ENCODE peak calls at places on chromosomes 13 and 19, in nine cellular contexts. D, F, A, U, X, Q, M, E and T are unnamed samples.
A peak's percentile ranks its signal among the peaks of the same experiment; 100 is the strongest.

GRCh38 chr13:40016953-40017660 is 361.6 kb downstream of the COG6 start:
- DNase-seq in M (no peak), E (no peak), F (no peak), A (no peak), Q (no peak), X (no peak), D (no peak), U (no peak), T (no peak)

GRCh38 chr13:68019901-68020300 is 789.8 kb upstream of the PCDH9 start:
- DNase-seq in U (no peak), E (no peak), Q (no peak), A (no peak), X (no peak), F (no peak), D (no peak), M (no peak), T (no peak)

GRCh38 chr13:25232937-25233515 is 54.3 kb downstream of the MTMR6 start:
- DNase-seq in M (no peak), E (peak; percentile 34), Q (no peak), X (no peak), D (peak; percentile 16), A (no peak), U (peak; percentile 32), F (peak; percentile 41), T (no peak)

GRCh38 chr13:54536112-54536511 is 1507.5 kb downstream of the OLFM4 start:
- DNase-seq in D (no peak), X (no peak), E (no peak), M (no peak), A (no peak), F (peak; percentile 0), Q (no peak), U (no peak), T (no peak)

GRCh38 chr13:32783067-32783466 is 196.8 kb downstream of the PDS5B start:
- DNase-seq in A (no peak), Q (peak; percentile 25), M (no peak), F (no peak), E (no peak), X (no peak), D (peak; percentile 36), U (peak; percentile 42), T (no peak)

GRCh38 chr19:57511484-57511883 is 11.7 kb downstream of the ZNF773 start:
- DNase-seq in E (no peak), F (no peak), X (no peak), A (no peak), M (no peak), D (no peak), U (no peak), Q (no peak), T (no peak)

GRCh38 chr13:110334841-110335490 is 27.9 kb downstream of the COL4A2 start:
- DNase-seq in Q (peak; percentile 89), M (no peak), E (no peak), A (no peak), D (no peak), U (no peak), F (no peak), X (no peak), T (no peak)

GRCh38 chr13:51927129-51927528 is 65.4 kb downstream of the CCDC70 start:
- DNase-seq in Q (no peak), D (no peak), X (no peak), M (peak; percentile 42), U (no peak), A (no peak), E (no peak), F (no peak), T (no peak)

GRCh38 chr19:18814063-18814462 is 17.7 kb upstream of the UPF1 start:
- DNase-seq in M (no peak), X (no peak), F (no peak), D (no peak), E (no peak), U (peak; percentile 66), A (no peak), Q (no peak), T (no peak)

GRCh38 chr19:47723573-47723923 is 10.3 kb downstream of the EHD2 start:
- DNase-seq in A (no peak), Q (peak; percentile 88), X (no peak), E (peak; percentile 72), D (peak; percentile 77), M (no peak), U (peak; percentile 93), F (peak; percentile 92), T (no peak)

GRCh38 chr13:39217471-39217870 is 179.2 kb downstream of the NHLRC3 start:
- DNase-seq in X (no peak), D (no peak), F (no peak), Q (no peak), E (no peak), A (no peak), U (no peak), M (no peak), T (no peak)

GRCh38 chr13:40996433-40997095 is 22.6 kb downstream of the ELF1 start:
- DNase-seq in U (no peak), D (no peak), A (no peak), Q (no peak), F (no peak), E (no peak), X (no peak), M (no peak), T (no peak)

DNA sequence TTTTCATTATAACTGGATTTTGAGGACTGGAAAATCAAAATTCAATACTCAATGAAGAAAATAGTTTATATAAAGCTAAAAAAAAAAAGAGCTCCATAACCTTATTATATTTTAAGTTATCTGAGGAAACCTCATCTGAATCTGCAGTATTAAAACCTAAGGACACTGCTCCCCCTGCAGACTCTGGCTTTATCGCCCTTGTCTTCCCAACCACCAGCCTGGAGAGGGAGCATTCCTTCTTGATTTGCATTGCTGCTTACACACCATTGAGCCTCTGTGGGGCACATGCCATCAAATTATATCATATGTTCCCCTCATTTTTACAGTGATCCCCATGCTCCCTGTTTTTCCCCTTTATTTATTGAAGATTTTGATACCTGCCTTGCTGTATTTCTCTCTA is 871.4 kb upstream of the GPC6 start:
- DNase-seq in Q (peak; percentile 32), M (no peak), D (no peak), F (peak; percentile 2), U (no peak), X (no peak), E (peak; percentile 64), A (peak; percentile 18), T (no peak)
- TF ChIP-seq CTCF in Q (peak; percentile 82), M (no peak), D (peak; percentile 24), F (no peak), U (no peak), X (no peak), E (no peak), A (no peak), T (peak; percentile 25)

DNA sequence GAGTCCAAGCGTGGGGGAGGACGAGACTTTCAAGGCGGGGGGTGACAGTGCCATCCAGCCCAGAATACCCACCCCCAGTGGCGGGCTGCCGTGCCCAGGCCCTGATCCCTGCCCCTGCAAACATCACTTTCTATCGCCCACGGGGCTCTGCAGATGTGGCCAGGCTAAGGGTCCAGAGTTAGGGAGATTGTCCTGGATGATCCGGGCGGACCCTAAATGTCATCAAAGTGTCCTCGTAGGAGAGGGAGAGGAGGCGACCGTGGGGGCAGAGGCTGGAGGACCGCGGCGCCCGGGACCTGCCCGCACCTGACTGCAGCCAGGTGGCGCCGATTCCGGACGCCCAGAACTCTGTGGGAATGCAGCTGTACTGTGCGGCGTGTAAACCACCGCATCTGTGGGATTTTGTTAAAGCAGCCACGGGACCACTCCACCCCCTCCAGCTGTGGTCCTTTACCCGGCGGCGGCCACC is 32.4 kb downstream of the GJA3 start:
- DNase-seq in X (no peak), A (no peak), D (no peak), U (no peak), Q (no peak), E (no peak), F (no peak), M (peak; percentile 85), T (peak; percentile 21)
- TF ChIP-seq CTCF in X (peak; percentile 31), A (no peak), D (peak; percentile 60), U (no peak), Q (peak; percentile 48), E (no peak), F (no peak), M (no peak), T (peak; percentile 52)

GRCh38 chr19:52690395-52691214 is 44.2 kb downstream of the ZNF611 start:
- DNase-seq in D (peak; percentile 94), U (peak; percentile 95), E (peak; percentile 96), F (no peak), A (peak; percentile 94), X (peak; percentile 61), M (peak; percentile 99), Q (peak; percentile 92), T (peak; percentile 88)
- TF ChIP-seq CTCF in D (no peak), U (no peak), E (no peak), F (no peak), A (peak; percentile 63), X (no peak), M (no peak), Q (no peak), T (peak; percentile 49)

GRCh38 chr13:97945792-97946419 is 7.6 kb upstream of the IPO5 start:
- DNase-seq in M (peak; percentile 69), U (peak; percentile 30), F (no peak), E (no peak), Q (peak; percentile 28), A (no peak), X (no peak), D (no peak), T (no peak)
- TF ChIP-seq CTCF in M (no peak), U (peak; percentile 22), F (no peak), E (no peak), Q (peak; percentile 39), A (no peak), X (no peak), D (no peak), T (no peak)